ENCODE peak calls at places on chromosomes 6 and 20, in six cellular contexts. One of them, this sample, is unnamed.

GRCh38 chr6:124203106-124203811 is 399.6 kb downstream of the NKAIN2 start:
- DNase-seq in aorta: no peak
- DNase-seq in cardiac septum: no peak
- DNase-seq in activated effector memory CD4-positive, alpha-beta T cell treated with anti-CD3 and anti-CD28 coated beads, Interleukin-2, amount 50 U/mL, for 16 hours: no peak
- DNase-seq in left ventricle myocardium inferior: no peak
- DNase-seq in AG04450: no peak
- DNase-seq in this sample: no peak

GRCh38 chr6:166862978-166863530 is 93.3 kb downstream of the RNASET2 start:
- DNase-seq in aorta: no peak
- DNase-seq in cardiac septum: no peak
- DNase-seq in activated effector memory CD4-positive, alpha-beta T cell treated with anti-CD3 and anti-CD28 coated beads, Interleukin-2, amount 50 U/mL, for 16 hours: no peak
- DNase-seq in left ventricle myocardium inferior: no peak
- DNase-seq in AG04450: no peak
- DNase-seq in this sample: no peak

GRCh38 chr6:65852369-65852852 is 145.4 kb upstream of the EYS start:
- DNase-seq in aorta: no peak
- DNase-seq in cardiac septum: no peak
- DNase-seq in activated effector memory CD4-positive, alpha-beta T cell treated with anti-CD3 and anti-CD28 coated beads, Interleukin-2, amount 50 U/mL, for 16 hours: no peak
- DNase-seq in left ventricle myocardium inferior: no peak
- DNase-seq in AG04450: no peak
- DNase-seq in this sample: no peak

GRCh38 chr20:58219342-58219700 is 9.1 kb downstream of the ANKRD60 start:
- DNase-seq in aorta: no peak
- DNase-seq in cardiac septum: no peak
- DNase-seq in activated effector memory CD4-positive, alpha-beta T cell treated with anti-CD3 and anti-CD28 coated beads, Interleukin-2, amount 50 U/mL, for 16 hours: peak; percentile 14
- DNase-seq in left ventricle myocardium inferior: no peak
- DNase-seq in AG04450: no peak
- DNase-seq in this sample: no peak

GRCh38 chr6:160386869-160387518 is 38.8 kb downstream of the SLC22A3 start:
- DNase-seq in aorta: peak; percentile 67
- DNase-seq in cardiac septum: no peak
- DNase-seq in activated effector memory CD4-positive, alpha-beta T cell treated with anti-CD3 and anti-CD28 coated beads, Interleukin-2, amount 50 U/mL, for 16 hours: no peak
- DNase-seq in left ventricle myocardium inferior: peak; percentile 31
- DNase-seq in AG04450: no peak
- DNase-seq in this sample: no peak

GRCh38 chr6:103554911-103555310 is 1304.8 kb downstream of the HACE1 start:
- DNase-seq in aorta: no peak
- DNase-seq in cardiac septum: no peak
- DNase-seq in activated effector memory CD4-positive, alpha-beta T cell treated with anti-CD3 and anti-CD28 coated beads, Interleukin-2, amount 50 U/mL, for 16 hours: no peak
- DNase-seq in left ventricle myocardium inferior: no peak
- DNase-seq in AG04450: no peak
- DNase-seq in this sample: no peak

GRCh38 chr6:133587841-133588240 is 301.1 kb upstream of the TCF21 start:
- DNase-seq in aorta: no peak
- DNase-seq in cardiac septum: no peak
- DNase-seq in activated effector memory CD4-positive, alpha-beta T cell treated with anti-CD3 and anti-CD28 coated beads, Interleukin-2, amount 50 U/mL, for 16 hours: no peak
- DNase-seq in left ventricle myocardium inferior: no peak
- DNase-seq in AG04450: peak; percentile 70
- DNase-seq in this sample: no peak

GRCh38 chr6:169895926-169896761 is 144.7 kb downstream of the ERMARD start:
- DNase-seq in aorta: no peak
- DNase-seq in cardiac septum: no peak
- DNase-seq in activated effector memory CD4-positive, alpha-beta T cell treated with anti-CD3 and anti-CD28 coated beads, Interleukin-2, amount 50 U/mL, for 16 hours: no peak
- DNase-seq in left ventricle myocardium inferior: no peak
- DNase-seq in AG04450: no peak
- DNase-seq in this sample: no peak

GRCh38 chr6:4693158-4693557 is 83.0 kb upstream of the CDYL start:
- DNase-seq in aorta: no peak
- DNase-seq in cardiac septum: no peak
- DNase-seq in activated effector memory CD4-positive, alpha-beta T cell treated with anti-CD3 and anti-CD28 coated beads, Interleukin-2, amount 50 U/mL, for 16 hours: no peak
- DNase-seq in left ventricle myocardium inferior: no peak
- DNase-seq in AG04450: no peak
- DNase-seq in this sample: no peak

GRCh38 chr6:89956182-89956581 is 61.9 kb downstream of the GJA10 start:
- DNase-seq in aorta: no peak
- DNase-seq in cardiac septum: no peak
- DNase-seq in activated effector memory CD4-positive, alpha-beta T cell treated with anti-CD3 and anti-CD28 coated beads, Interleukin-2, amount 50 U/mL, for 16 hours: no peak
- DNase-seq in left ventricle myocardium inferior: no peak
- DNase-seq in AG04450: no peak
- DNase-seq in this sample: no peak

This sample was measured in AG09319.